ENCODE peak calls at places on chromosomes 1 and 21, in seven cellular contexts. One of them, this sample, is unnamed.

GRCh38 chr1:62637392-62638105 is 40.2 kb downstream of the ANGPTL3 start:
- DNase-seq in GM12878: no peak
- DNase-seq in HepG2: no peak
- DNase-seq in SK-N-SH: no peak
- DNase-seq in HCT116: no peak
- DNase-seq in K562: peak
- DNase-seq in H1: no peak
- DNase-seq in this sample: no peak

GRCh38 chr21:32480381-32480780 is 67.9 kb downstream of the EVA1C start:
- DNase-seq in GM12878: no peak
- DNase-seq in HepG2: no peak
- DNase-seq in SK-N-SH: no peak
- DNase-seq in HCT116: no peak
- DNase-seq in K562: no peak
- DNase-seq in H1: no peak
- DNase-seq in this sample: no peak

GRCh38 chr1:234638832-234639799 is 29.1 kb upstream of the IRF2BP2 start:
- DNase-seq in GM12878: no peak
- DNase-seq in HepG2: peak
- DNase-seq in SK-N-SH: no peak
- DNase-seq in HCT116: no peak
- DNase-seq in K562: no peak
- DNase-seq in H1: no peak
- DNase-seq in this sample: peak

GRCh38 chr1:32066489-32066873 is 6.3 kb upstream of the TMEM39B start:
- DNase-seq in GM12878: no peak
- DNase-seq in HepG2: no peak
- DNase-seq in SK-N-SH: no peak
- DNase-seq in HCT116: peak
- DNase-seq in K562: peak
- DNase-seq in H1: no peak
- DNase-seq in this sample: peak

GRCh38 chr1:203216274-203217138 is 13.0 kb downstream of the CHIT1 start:
- DNase-seq in GM12878: peak
- DNase-seq in HepG2: peak
- DNase-seq in SK-N-SH: peak
- DNase-seq in HCT116: peak
- DNase-seq in K562: peak
- DNase-seq in H1: peak
- DNase-seq in this sample: peak

GRCh38 chr1:57156907-57157306 is 191.1 kb upstream of the C8B start:
- DNase-seq in GM12878: no peak
- DNase-seq in HepG2: no peak
- DNase-seq in SK-N-SH: no peak
- DNase-seq in HCT116: no peak
- DNase-seq in K562: no peak
- DNase-seq in H1: no peak
- DNase-seq in this sample: no peak

GRCh38 chr1:181423301-181423918 is 59.9 kb upstream of the CACNA1E start:
- DNase-seq in GM12878: no peak
- DNase-seq in HepG2: peak
- DNase-seq in SK-N-SH: peak
- DNase-seq in HCT116: peak
- DNase-seq in K562: peak
- DNase-seq in H1: peak
- DNase-seq in this sample: peak

GRCh38 chr1:94490556-94490955 is 51.0 kb downstream of the F3 start:
- DNase-seq in GM12878: no peak
- DNase-seq in HepG2: no peak
- DNase-seq in SK-N-SH: no peak
- DNase-seq in HCT116: no peak
- DNase-seq in K562: no peak
- DNase-seq in H1: no peak
- DNase-seq in this sample: no peak

GRCh38 chr1:243490748-243491686 is 235.2 kb downstream of the SDCCAG8 start:
- DNase-seq in GM12878: no peak
- DNase-seq in HepG2: no peak
- DNase-seq in SK-N-SH: no peak
- DNase-seq in HCT116: no peak
- DNase-seq in K562: no peak
- DNase-seq in H1: no peak
- DNase-seq in this sample: no peak

GRCh38 chr1:231564373-231564772 is 35.9 kb downstream of the TSNAX start:
- DNase-seq in GM12878: no peak
- DNase-seq in HepG2: no peak
- DNase-seq in SK-N-SH: no peak
- DNase-seq in HCT116: no peak
- DNase-seq in K562: no peak
- DNase-seq in H1: no peak
- DNase-seq in this sample: no peak

DNA sequence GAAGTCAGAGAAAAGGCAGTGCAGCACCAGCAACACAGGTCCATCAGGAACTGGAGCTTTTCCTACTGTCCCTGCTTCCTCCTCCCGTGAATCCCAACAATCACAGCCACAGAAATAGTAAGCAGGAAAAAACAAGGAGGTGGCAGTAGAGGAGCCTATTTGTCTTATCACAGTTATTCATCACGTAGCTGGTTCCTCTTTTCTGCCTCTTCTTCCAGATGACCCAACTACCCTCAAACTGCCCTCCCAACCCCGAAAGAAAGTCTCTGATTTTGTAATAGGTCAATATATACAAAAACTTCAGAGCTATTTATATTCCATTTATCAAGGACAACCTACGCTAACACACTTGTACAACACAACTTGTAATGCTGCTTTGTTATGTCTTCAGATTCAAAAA is 21.4 kb downstream of the GNB1 start:
- DNase-seq in GM12878: no peak
- DNase-seq in HepG2: no peak
- DNase-seq in SK-N-SH: no peak
- DNase-seq in HCT116: no peak
- DNase-seq in K562: no peak
- DNase-seq in H1: no peak
- DNase-seq in this sample: no peak
- TF ChIP-seq JUND in GM12878: no peak
- TF ChIP-seq JUND in HepG2: no peak
- TF ChIP-seq JUND in SK-N-SH: no peak
- TF ChIP-seq JUND in HCT116: no peak
- TF ChIP-seq JUND in K562: no peak
- TF ChIP-seq JUND in H1: no peak
- TF ChIP-seq JUND in this sample: no peak

DNA sequence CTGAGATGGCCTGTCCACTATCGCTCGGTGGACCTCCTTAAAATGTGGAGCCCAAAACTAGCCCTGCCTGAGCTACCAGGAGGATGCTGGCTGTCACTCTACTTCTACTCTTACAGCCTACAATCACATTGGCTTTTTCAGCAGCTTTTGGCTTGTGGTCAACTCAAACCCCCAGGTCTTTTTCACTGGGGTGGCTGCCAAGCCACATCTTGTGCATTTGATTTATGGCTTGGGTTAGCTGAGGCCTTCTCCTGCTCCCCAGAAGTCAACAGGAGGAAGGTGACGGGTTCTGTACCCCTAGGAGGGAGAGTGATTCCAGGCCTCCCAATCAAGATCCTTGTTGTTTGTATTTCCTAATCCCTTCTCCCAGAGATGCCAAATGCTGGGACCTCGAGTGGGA is 124.3 kb downstream of the LACTBL1 start:
- DNase-seq in GM12878: no peak
- DNase-seq in HepG2: no peak
- DNase-seq in SK-N-SH: no peak
- DNase-seq in HCT116: no peak
- DNase-seq in K562: no peak
- DNase-seq in H1: no peak
- DNase-seq in this sample: no peak
- TF ChIP-seq JUND in GM12878: no peak
- TF ChIP-seq JUND in HepG2: no peak
- TF ChIP-seq JUND in SK-N-SH: no peak
- TF ChIP-seq JUND in HCT116: no peak
- TF ChIP-seq JUND in K562: no peak
- TF ChIP-seq JUND in H1: no peak
- TF ChIP-seq JUND in this sample: no peak

GRCh38 chr1:223745731-223746130 is 33.4 kb downstream of the CAPN2 start:
- DNase-seq in GM12878: no peak
- DNase-seq in HepG2: no peak
- DNase-seq in SK-N-SH: no peak
- DNase-seq in HCT116: no peak
- DNase-seq in K562: no peak
- DNase-seq in H1: no peak
- DNase-seq in this sample: no peak

GRCh38 chr1:223739366-223740057 is 27.2 kb downstream of the CAPN2 start:
- DNase-seq in GM12878: no peak
- DNase-seq in HepG2: no peak
- DNase-seq in SK-N-SH: no peak
- DNase-seq in HCT116: no peak
- DNase-seq in K562: no peak
- DNase-seq in H1: no peak
- DNase-seq in this sample: no peak

GRCh38 chr1:223738465-223739365 is 26.4 kb downstream of the CAPN2 start:
- DNase-seq in GM12878: no peak
- DNase-seq in HepG2: no peak
- DNase-seq in SK-N-SH: no peak
- DNase-seq in HCT116: no peak
- DNase-seq in K562: no peak
- DNase-seq in H1: no peak
- DNase-seq in this sample: no peak

GRCh38 chr1:223741861-223742260 is 29.5 kb downstream of the CAPN2 start:
- DNase-seq in GM12878: no peak
- DNase-seq in HepG2: no peak
- DNase-seq in SK-N-SH: no peak
- DNase-seq in HCT116: no peak
- DNase-seq in K562: no peak
- DNase-seq in H1: no peak
- DNase-seq in this sample: no peak

DNA sequence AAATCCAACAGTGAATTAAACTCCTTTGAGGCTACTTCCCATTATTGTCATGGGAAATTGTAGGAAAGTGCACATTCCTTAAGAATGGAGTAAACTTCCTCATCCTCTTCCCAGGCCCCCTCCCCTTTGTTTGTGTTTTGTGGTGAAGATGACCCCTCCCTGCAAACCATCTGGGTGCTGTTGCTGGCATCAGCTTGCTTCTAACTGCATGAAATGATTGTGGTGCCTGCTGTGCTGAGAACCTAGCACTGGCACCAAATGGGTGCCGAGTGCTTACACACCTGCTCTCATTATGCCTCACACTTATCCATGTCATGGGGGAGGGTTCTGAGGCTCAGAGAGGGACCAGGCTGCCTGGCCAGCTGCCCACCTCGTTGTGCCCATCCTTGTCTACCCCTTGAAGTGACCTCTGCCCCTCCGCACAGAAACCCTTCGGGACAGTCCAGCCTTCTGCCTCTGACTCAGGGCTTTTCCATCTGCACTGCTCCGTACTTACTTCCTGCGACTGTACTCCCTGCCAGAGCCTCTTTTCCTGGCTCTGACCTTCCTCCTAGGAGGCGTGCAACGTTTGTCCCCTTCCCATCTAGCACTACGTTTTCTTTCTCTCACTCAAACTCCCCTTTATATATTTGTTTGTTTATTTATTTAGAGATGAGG is 30.6 kb downstream of the CAPN2 start:
- DNase-seq in GM12878: no peak
- DNase-seq in HepG2: no peak
- DNase-seq in SK-N-SH: no peak
- DNase-seq in HCT116: no peak
- DNase-seq in K562: no peak
- DNase-seq in H1: no peak
- DNase-seq in this sample: no peak
- TF ChIP-seq JUND in GM12878: no peak
- TF ChIP-seq JUND in HepG2: no peak
- TF ChIP-seq JUND in SK-N-SH: no peak
- TF ChIP-seq JUND in HCT116: no peak
- TF ChIP-seq JUND in K562: no peak
- TF ChIP-seq JUND in H1: no peak
- TF ChIP-seq JUND in this sample: no peak

GRCh38 chr21:43699933-43700599 is 18.9 kb upstream of the PDXK start:
- DNase-seq in GM12878: no peak
- DNase-seq in HepG2: no peak
- DNase-seq in SK-N-SH: no peak
- DNase-seq in HCT116: no peak
- DNase-seq in K562: no peak
- DNase-seq in H1: no peak
- DNase-seq in this sample: no peak

GRCh38 chr21:43707462-43707861 is 11.5 kb upstream of the PDXK start:
- DNase-seq in GM12878: no peak
- DNase-seq in HepG2: no peak
- DNase-seq in SK-N-SH: no peak
- DNase-seq in HCT116: no peak
- DNase-seq in K562: no peak
- DNase-seq in H1: no peak
- DNase-seq in this sample: no peak

GRCh38 chr21:43702785-43703067 is 16.2 kb upstream of the PDXK start:
- DNase-seq in GM12878: no peak
- DNase-seq in HepG2: no peak
- DNase-seq in SK-N-SH: no peak
- DNase-seq in HCT116: no peak
- DNase-seq in K562: no peak
- DNase-seq in H1: no peak
- DNase-seq in this sample: no peak

GRCh38 chr21:43701936-43702784 is 16.8 kb upstream of the PDXK start:
- DNase-seq in GM12878: no peak
- DNase-seq in HepG2: no peak
- DNase-seq in SK-N-SH: no peak
- DNase-seq in HCT116: no peak
- DNase-seq in K562: no peak
- DNase-seq in H1: no peak
- DNase-seq in this sample: no peak

GRCh38 chr21:43703068-43703880 is 15.7 kb upstream of the PDXK start:
- DNase-seq in GM12878: no peak
- DNase-seq in HepG2: peak
- DNase-seq in SK-N-SH: peak
- DNase-seq in HCT116: no peak
- DNase-seq in K562: peak
- DNase-seq in H1: no peak
- DNase-seq in this sample: no peak
- TF ChIP-seq JUND in GM12878: no peak
- TF ChIP-seq JUND in HepG2: no peak
- TF ChIP-seq JUND in SK-N-SH: no peak
- TF ChIP-seq JUND in HCT116: no peak
- TF ChIP-seq JUND in K562: no peak
- TF ChIP-seq JUND in H1: no peak
- TF ChIP-seq JUND in this sample: no peak

GRCh38 chr1:160436975-160437374 is 36.6 kb downstream of the VANGL2 start:
- DNase-seq in GM12878: no peak
- DNase-seq in HepG2: no peak
- DNase-seq in SK-N-SH: no peak
- DNase-seq in HCT116: no peak
- DNase-seq in K562: no peak
- DNase-seq in H1: no peak
- DNase-seq in this sample: no peak
- TF ChIP-seq JUND in GM12878: no peak
- TF ChIP-seq JUND in HepG2: no peak
- TF ChIP-seq JUND in SK-N-SH: no peak
- TF ChIP-seq JUND in HCT116: no peak
- TF ChIP-seq JUND in K562: no peak
- TF ChIP-seq JUND in H1: no peak
- TF ChIP-seq JUND in this sample: no peak

DNA sequence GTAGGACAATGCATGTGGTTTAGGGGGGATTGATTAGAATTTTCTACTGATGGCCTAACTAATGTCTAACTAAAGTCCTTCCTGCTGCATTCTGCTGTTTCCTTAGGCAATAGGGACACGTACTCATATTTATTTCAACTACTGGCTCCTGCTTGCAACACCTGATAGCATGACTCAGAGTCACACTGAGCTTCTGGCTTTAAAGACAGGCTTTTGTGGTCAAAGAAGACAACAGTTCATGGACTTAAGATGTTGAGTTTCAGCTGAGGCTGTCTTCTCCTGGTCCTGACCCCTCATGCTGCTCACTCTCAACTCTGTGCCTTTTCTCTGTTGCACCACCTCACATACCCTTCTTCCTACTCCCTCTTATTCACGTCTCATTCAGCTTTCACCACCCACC is 29.1 kb upstream of the TRABD2B start:
- DNase-seq in GM12878: no peak
- DNase-seq in HepG2: no peak
- DNase-seq in SK-N-SH: no peak
- DNase-seq in HCT116: no peak
- DNase-seq in K562: no peak
- DNase-seq in H1: no peak
- DNase-seq in this sample: no peak
- TF ChIP-seq JUND in GM12878: no peak
- TF ChIP-seq JUND in HepG2: no peak
- TF ChIP-seq JUND in SK-N-SH: no peak
- TF ChIP-seq JUND in HCT116: no peak
- TF ChIP-seq JUND in K562: no peak
- TF ChIP-seq JUND in H1: no peak
- TF ChIP-seq JUND in this sample: no peak

This sample was measured in T47D.